ENCODE peak calls at places on chromosomes 11 and 22, in four cellular contexts. Y, C, U and F are unnamed samples.

GRCh38 chr22:18070041-18070440 is 7.7 kb upstream of the PEX26 start:
- DNase-seq in Y (no peak), C (no peak), U (no peak), F (no peak)

GRCh38 chr11:69638941-69639681 is 1.8 kb upstream of the CCND1 start:
- DNase-seq in Y (peak), C (peak), U (no peak), F (peak)

GRCh38 chr11:75350743-75351540 is 519 bp downstream of the ARRB1 start:
- DNase-seq in Y (peak), C (no peak), U (no peak), F (peak)

GRCh38 chr11:79174045-79175008 is 266.5 kb downstream of the TENM4 start:
- DNase-seq in Y (no peak), C (no peak), U (no peak), F (peak)

GRCh38 chr11:65412271-65413076 is 10.1 kb upstream of the NEAT1 start:
- DNase-seq in Y (no peak), C (no peak), U (no peak), F (peak)

GRCh38 chr11:28878025-28878424 is 769.8 kb downstream of the METTL15 start:
- DNase-seq in Y (no peak), C (no peak), U (no peak), F (no peak)

GRCh38 chr11:42344204-42344792 is 884.8 kb upstream of the LRRC4C start:
- DNase-seq in Y (no peak), C (no peak), U (no peak), F (no peak)

GRCh38 chr11:68617925-68618809 is 66.2 kb upstream of the GAL start:
- DNase-seq in Y (no peak), C (no peak), U (no peak), F (no peak)

GRCh38 chr11:104043678-104044239 is 7.3 kb downstream of the DDI1 start:
- DNase-seq in Y (no peak), C (no peak), U (no peak), F (no peak)

GRCh38 chr22:50218153-50218995 is 17.6 kb downstream of the SELENOO start:
- DNase-seq in Y (no peak), C (no peak), U (no peak), F (no peak)

GRCh38 chr22:29102300-29102699 is 29.5 kb downstream of the KREMEN1 start:
- DNase-seq in Y (no peak), C (no peak), U (no peak), F (no peak)

GRCh38 chr22:33476716-33477115 is 418.5 kb upstream of the SYN3 start:
- DNase-seq in Y (no peak), C (peak), U (no peak), F (no peak)

GRCh38 chr11:15920856-15921629 is 435.3 kb downstream of the SOX6 start:
- DNase-seq in Y (no peak), C (no peak), U (no peak), F (no peak)

GRCh38 chr11:44315947-44316387 is 6.0 kb upstream of the ALX4 start:
- DNase-seq in Y (peak), C (no peak), U (no peak), F (no peak)

GRCh38 chr22:23431337-23432072 is 148.6 kb downstream of the IGLL1 start:
- DNase-seq in Y (peak), C (peak), U (no peak), F (no peak)

GRCh38 chr22:29306830-29307657 is 594 bp downstream of the GAS2L1 start:
- DNase-seq in Y (peak), C (peak), U (no peak), F (peak)

GRCh38 chr22:29944339-29944738 is 61.4 kb downstream of the MTMR3 start:
- DNase-seq in Y (no peak), C (no peak), U (no peak), F (no peak)

GRCh38 chr11:45662096-45662664 is 3.2 kb downstream of the CHST1 start:
- DNase-seq in Y (no peak), C (no peak), U (no peak), F (no peak)

DNA sequence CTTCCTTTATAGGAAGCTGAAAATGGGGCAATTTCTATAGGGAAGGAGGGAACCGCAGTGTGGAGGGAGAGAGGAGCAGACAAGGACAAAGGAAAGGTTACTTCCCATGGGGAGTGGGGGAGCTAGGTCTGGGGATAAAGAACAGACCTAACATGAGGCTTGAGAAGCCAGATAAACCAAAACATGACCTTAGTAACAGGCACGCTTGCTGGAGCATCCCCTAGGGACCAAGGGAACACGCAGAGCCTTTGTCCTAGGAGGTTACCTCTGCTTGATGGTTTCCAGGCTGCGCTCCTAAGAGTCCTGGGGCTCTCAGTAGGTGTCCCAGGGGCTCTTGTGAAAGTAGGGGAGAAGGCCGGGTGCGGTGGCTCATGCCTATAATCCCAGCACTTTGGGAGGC is 271.4 kb upstream of the NCAM1 start:
- DNase-seq in Y (no peak), C (no peak), U (no peak), F (no peak)
- TF ChIP-seq ETV6 in Y (no peak), C (no peak), U (no peak), F (no peak)

DNA sequence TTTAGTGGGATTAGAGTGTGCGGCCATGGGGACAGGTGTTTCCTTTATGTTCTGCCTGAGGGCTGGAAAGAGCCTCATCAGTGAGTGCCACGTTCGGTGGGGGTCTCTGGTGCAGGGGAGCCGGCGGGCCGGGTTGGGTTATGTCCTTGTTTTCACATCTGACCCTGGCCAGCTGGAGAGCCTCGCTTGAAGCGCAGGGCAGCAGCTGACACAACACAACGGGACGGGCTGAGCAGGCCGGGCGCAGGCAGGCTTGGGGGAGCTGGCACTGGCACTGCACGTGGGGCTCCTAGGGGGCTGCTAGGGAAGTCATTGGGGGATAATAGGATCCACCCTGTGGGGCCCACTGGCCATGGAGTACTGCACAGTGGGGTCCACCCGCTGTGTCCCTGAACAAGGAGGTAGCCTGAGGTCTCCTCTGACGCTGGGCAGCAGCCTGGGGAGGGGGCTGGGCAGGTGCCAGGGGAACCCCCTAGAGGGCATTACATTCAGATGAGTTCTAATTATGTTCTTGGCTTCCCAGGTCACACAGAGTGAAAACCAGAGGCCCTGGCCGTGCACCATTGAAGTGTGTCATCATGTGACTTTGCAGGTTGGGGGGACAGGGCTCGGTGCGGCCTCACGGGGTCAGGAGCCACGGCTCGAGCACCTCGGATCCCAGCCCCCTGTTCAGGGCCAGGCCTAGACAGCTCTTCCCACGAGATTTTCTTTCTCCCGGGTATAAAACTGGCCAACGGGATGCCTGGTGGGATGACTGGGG is 95.1 kb downstream of the KCNQ1 start:
- DNase-seq in Y (no peak), C (no peak), U (no peak), F (no peak)
- TF ChIP-seq ETV6 in Y (no peak), C (no peak), U (no peak), F (no peak)

DNA sequence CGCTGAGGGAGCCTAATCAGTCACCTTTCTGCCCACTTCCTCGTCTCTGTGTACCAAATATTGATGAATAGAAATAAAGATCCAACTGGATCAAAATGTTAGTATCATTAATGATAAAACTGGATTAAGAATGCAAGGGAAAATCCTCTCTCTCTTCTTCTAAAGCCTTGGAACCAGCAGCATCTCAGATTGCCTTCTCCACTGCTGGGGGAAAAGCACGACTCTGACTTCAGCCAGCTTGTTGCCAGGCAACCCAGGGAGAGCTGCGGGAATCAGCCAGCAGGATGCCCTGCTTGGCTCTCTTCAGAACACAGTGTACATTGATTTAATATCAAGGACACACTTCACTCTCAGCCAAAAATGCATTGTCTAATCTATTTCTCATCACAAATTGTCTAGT is 28.8 kb upstream of the VWA5A start:
- DNase-seq in Y (no peak), C (no peak), U (no peak), F (no peak)
- TF ChIP-seq ETV6 in Y (no peak), C (no peak), U (no peak), F (no peak)

DNA sequence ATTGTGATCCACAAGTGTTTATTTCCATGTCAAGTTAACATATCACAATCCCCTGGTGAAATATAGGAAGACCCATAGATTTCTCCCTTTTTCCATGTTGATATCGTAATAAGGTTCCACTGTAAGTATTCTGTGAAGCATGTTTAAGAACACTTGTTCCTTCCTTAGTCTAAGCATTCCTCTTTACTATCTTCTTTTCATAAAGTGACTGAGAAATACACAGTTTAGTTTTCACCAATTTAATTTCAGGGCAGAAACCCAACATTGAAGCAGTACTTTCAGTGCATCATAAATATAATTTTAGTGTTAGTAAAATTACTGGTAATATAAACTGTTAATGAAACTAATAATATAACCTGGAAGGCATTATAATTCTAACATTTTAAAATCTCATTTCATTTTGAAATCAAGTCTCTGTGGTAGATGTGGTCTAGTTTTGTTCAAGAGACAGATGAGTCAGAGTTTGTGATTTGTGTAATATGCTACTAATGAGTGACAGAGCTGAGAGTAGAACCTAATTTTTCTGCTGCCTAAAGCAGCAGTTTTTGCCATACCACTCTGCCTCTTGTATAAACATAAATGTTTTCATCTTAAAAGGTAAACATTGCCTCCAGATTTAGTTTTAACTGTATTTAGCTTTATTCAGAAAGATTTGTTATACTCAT is 79.4 kb downstream of the ATM start:
- DNase-seq in Y (no peak), C (no peak), U (no peak), F (no peak)
- TF ChIP-seq ETV6 in Y (no peak), C (no peak), U (no peak), F (no peak)